ENCODE peak calls at places on chromosomes 16 and 17, in nine cellular contexts. One of them, this sample, is unnamed.

GRCh38 chr17:38341035-38341721 is 2.6 kb downstream of the GPR179 start:
- DNase-seq in esophagus squamous epithelium: no peak
- DNase-seq in caudate nucleus: peak
- DNase-seq in kidney epithelial cell: no peak
- DNase-seq in fibroblast of the conjunctiva: no peak
- DNase-seq in activated T-helper 9 cell treated with anti-CD3 and anti-CD28 coated beads, Interleukin-2, amount 50 U/mL, for 16 hours: no peak
- DNase-seq in AG08396: peak
- DNase-seq in PC-3: no peak
- DNase-seq in transverse colon: peak
- DNase-seq in this sample: no peak

GRCh38 chr16:58421529-58421928 is 29.3 kb downstream of the GINS3 start:
- DNase-seq in esophagus squamous epithelium: no peak
- DNase-seq in caudate nucleus: no peak
- DNase-seq in kidney epithelial cell: no peak
- DNase-seq in fibroblast of the conjunctiva: no peak
- DNase-seq in activated T-helper 9 cell treated with anti-CD3 and anti-CD28 coated beads, Interleukin-2, amount 50 U/mL, for 16 hours: no peak
- DNase-seq in AG08396: peak
- DNase-seq in PC-3: peak
- DNase-seq in transverse colon: no peak
- DNase-seq in this sample: no peak

GRCh38 chr17:56891751-56892150 is 22.1 kb downstream of the TRIM25 start:
- DNase-seq in esophagus squamous epithelium: no peak
- DNase-seq in caudate nucleus: no peak
- DNase-seq in kidney epithelial cell: no peak
- DNase-seq in fibroblast of the conjunctiva: no peak
- DNase-seq in activated T-helper 9 cell treated with anti-CD3 and anti-CD28 coated beads, Interleukin-2, amount 50 U/mL, for 16 hours: no peak
- DNase-seq in AG08396: peak
- DNase-seq in PC-3: no peak
- DNase-seq in transverse colon: peak
- DNase-seq in this sample: no peak

GRCh38 chr16:12092347-12092882 is 115.9 kb downstream of the SNX29 start:
- DNase-seq in esophagus squamous epithelium: no peak
- DNase-seq in caudate nucleus: no peak
- DNase-seq in kidney epithelial cell: peak
- DNase-seq in fibroblast of the conjunctiva: peak
- DNase-seq in activated T-helper 9 cell treated with anti-CD3 and anti-CD28 coated beads, Interleukin-2, amount 50 U/mL, for 16 hours: no peak
- DNase-seq in AG08396: peak
- DNase-seq in PC-3: peak
- DNase-seq in transverse colon: no peak
- DNase-seq in this sample: no peak

GRCh38 chr17:10772425-10773380 is 31.2 kb downstream of the TMEM238L start:
- DNase-seq in esophagus squamous epithelium: no peak
- DNase-seq in caudate nucleus: no peak
- DNase-seq in kidney epithelial cell: no peak
- DNase-seq in fibroblast of the conjunctiva: no peak
- DNase-seq in activated T-helper 9 cell treated with anti-CD3 and anti-CD28 coated beads, Interleukin-2, amount 50 U/mL, for 16 hours: no peak
- DNase-seq in AG08396: no peak
- DNase-seq in PC-3: peak
- DNase-seq in transverse colon: peak
- DNase-seq in this sample: no peak

GRCh38 chr16:55668337-55669281 is 12.8 kb downstream of the SLC6A2 start:
- DNase-seq in esophagus squamous epithelium: no peak
- DNase-seq in caudate nucleus: no peak
- DNase-seq in kidney epithelial cell: peak
- DNase-seq in fibroblast of the conjunctiva: no peak
- DNase-seq in activated T-helper 9 cell treated with anti-CD3 and anti-CD28 coated beads, Interleukin-2, amount 50 U/mL, for 16 hours: no peak
- DNase-seq in AG08396: no peak
- DNase-seq in PC-3: peak
- DNase-seq in transverse colon: no peak
- DNase-seq in this sample: no peak

GRCh38 chr16:75222271-75222783 is 3.5 kb downstream of the CTRB1 start:
- DNase-seq in esophagus squamous epithelium: no peak
- DNase-seq in caudate nucleus: no peak
- DNase-seq in kidney epithelial cell: no peak
- DNase-seq in fibroblast of the conjunctiva: no peak
- DNase-seq in activated T-helper 9 cell treated with anti-CD3 and anti-CD28 coated beads, Interleukin-2, amount 50 U/mL, for 16 hours: no peak
- DNase-seq in AG08396: no peak
- DNase-seq in PC-3: no peak
- DNase-seq in transverse colon: no peak
- DNase-seq in this sample: no peak

GRCh38 chr16:15435216-15435864 is 952 bp downstream of the BMERB1 start:
- DNase-seq in esophagus squamous epithelium: no peak
- DNase-seq in caudate nucleus: no peak
- DNase-seq in kidney epithelial cell: no peak
- DNase-seq in fibroblast of the conjunctiva: no peak
- DNase-seq in activated T-helper 9 cell treated with anti-CD3 and anti-CD28 coated beads, Interleukin-2, amount 50 U/mL, for 16 hours: no peak
- DNase-seq in AG08396: no peak
- DNase-seq in PC-3: peak
- DNase-seq in transverse colon: no peak
- DNase-seq in this sample: no peak

GRCh38 chr17:50149425-50150353 is 788 bp downstream of the PPP1R9B start:
- DNase-seq in esophagus squamous epithelium: no peak
- DNase-seq in caudate nucleus: no peak
- DNase-seq in kidney epithelial cell: no peak
- DNase-seq in fibroblast of the conjunctiva: no peak
- DNase-seq in activated T-helper 9 cell treated with anti-CD3 and anti-CD28 coated beads, Interleukin-2, amount 50 U/mL, for 16 hours: peak
- DNase-seq in AG08396: peak
- DNase-seq in PC-3: peak
- DNase-seq in transverse colon: peak
- DNase-seq in this sample: no peak

GRCh38 chr17:29251969-29252866 is 5.6 kb downstream of the CRYBA1 start:
- DNase-seq in esophagus squamous epithelium: no peak
- DNase-seq in caudate nucleus: no peak
- DNase-seq in kidney epithelial cell: no peak
- DNase-seq in fibroblast of the conjunctiva: peak
- DNase-seq in activated T-helper 9 cell treated with anti-CD3 and anti-CD28 coated beads, Interleukin-2, amount 50 U/mL, for 16 hours: no peak
- DNase-seq in AG08396: no peak
- DNase-seq in PC-3: peak
- DNase-seq in transverse colon: no peak
- DNase-seq in this sample: no peak

GRCh38 chr16:88747588-88748301 is 37.3 kb downstream of the PIEZO1 start:
- DNase-seq in esophagus squamous epithelium: no peak
- DNase-seq in caudate nucleus: no peak
- DNase-seq in kidney epithelial cell: no peak
- DNase-seq in fibroblast of the conjunctiva: no peak
- DNase-seq in activated T-helper 9 cell treated with anti-CD3 and anti-CD28 coated beads, Interleukin-2, amount 50 U/mL, for 16 hours: no peak
- DNase-seq in AG08396: no peak
- DNase-seq in PC-3: peak
- DNase-seq in transverse colon: peak
- DNase-seq in this sample: no peak

This sample was measured in vagina.